ENCODE peak calls at places on chromosomes 12 and 14, in eight cellular contexts. B is thoracic aorta; O is A549; I is caudate nucleus; S is effector memory CD4-positive, alpha-beta T cell; N is breast epithelium; F is spleen; W is OCI-LY7. Q is an unnamed sample.
A peak's percentile ranks its signal among the peaks of the same experiment; 100 is the strongest.

GRCh38 chr12:128387811-128388422 is 120.9 kb downstream of the TMEM132C start:
- DNase-seq in S (no peak), B (no peak), I (peak; percentile 18), N (no peak), F (no peak), W (peak; percentile 25), O (peak; percentile 30), Q (peak; percentile 61)

GRCh38 chr14:51430079-51430478 is 190.0 kb downstream of the TMX1 start:
- DNase-seq in I (no peak), S (no peak), W (no peak), O (no peak), B (no peak), F (no peak), N (no peak), Q (no peak)

GRCh38 chr12:59833408-59833807 is 237.6 kb downstream of the SLC16A7 start:
- DNase-seq in B (no peak), F (no peak), N (no peak), W (no peak), O (no peak), I (no peak), S (no peak), Q (no peak)

GRCh38 chr12:120230326-120230973 is 29.5 kb upstream of the RPLP0 start:
- DNase-seq in N (peak; percentile 47), W (no peak), O (peak; percentile 96), S (no peak), I (no peak), B (peak; percentile 38), F (no peak), Q (no peak)

GRCh38 chr12:39006286-39006685 is 100.9 kb upstream of the CPNE8 start:
- DNase-seq in B (no peak), O (no peak), S (no peak), F (no peak), W (no peak), N (no peak), I (no peak), Q (no peak)

GRCh38 chr14:56216631-56217379 is 98.6 kb downstream of the PELI2 start:
- DNase-seq in I (no peak), W (no peak), N (peak; percentile 26), B (no peak), F (peak; percentile 79), O (no peak), S (no peak), Q (no peak)

GRCh38 chr12:12883369-12884001 is 7.9 kb upstream of the GPRC5A start:
- DNase-seq in N (no peak), I (no peak), F (no peak), O (peak; percentile 31), W (no peak), S (no peak), B (no peak), Q (no peak)

GRCh38 chr12:75701859-75702258 is 190.4 kb upstream of the KRR1 start:
- DNase-seq in I (no peak), W (no peak), S (no peak), B (no peak), F (no peak), O (no peak), N (no peak), Q (no peak)

GRCh38 chr12:26125451-26126339 is 858 bp upstream of the BHLHE41 start:
- DNase-seq in I (peak; percentile 63), S (no peak), B (peak; percentile 47), W (no peak), N (peak; percentile 91), O (peak; percentile 81), F (peak; percentile 91), Q (no peak)

GRCh38 chr14:75748340-75748739 is 87.3 kb downstream of the TTLL5 start:
- DNase-seq in W (no peak), S (no peak), O (no peak), N (no peak), B (no peak), F (no peak), I (no peak), Q (no peak)

GRCh38 chr12:64053117-64053516 is 169.0 kb downstream of the KICS2 start:
- DNase-seq in W (no peak), B (no peak), N (no peak), F (no peak), S (no peak), I (no peak), O (no peak), Q (no peak)

GRCh38 chr12:132284071-132284492 is 45.3 kb downstream of the GALNT9 start:
- DNase-seq in N (no peak), I (no peak), F (no peak), W (peak; percentile 4), S (no peak), O (no peak), B (no peak), Q (no peak)

GRCh38 chr12:39846971-39847661 is 227.5 kb upstream of the ABCD2 start:
- DNase-seq in F (no peak), N (no peak), S (no peak), I (no peak), O (no peak), W (no peak), B (no peak), Q (no peak)

GRCh38 chr14:65927871-65928270 is 515.3 kb downstream of the FUT8 start:
- DNase-seq in B (no peak), O (no peak), I (no peak), W (no peak), N (no peak), S (peak; percentile 29), F (peak; percentile 82), Q (no peak)

GRCh38 chr14:37594916-37595808 is at the start of the genes FOXA1 and TTC6:
- DNase-seq in O (peak; percentile 53), S (no peak), I (no peak), N (no peak), F (no peak), B (no peak), W (no peak), Q (no peak)

GRCh38 chr14:29749327-29749726 is 178.3 kb downstream of the PRKD1 start:
- DNase-seq in S (no peak), W (no peak), F (no peak), N (no peak), B (no peak), I (no peak), O (no peak), Q (no peak)

GRCh38 chr12:101607894-101608293 is 13.1 kb downstream of the MYBPC1 start:
- DNase-seq in S (no peak), F (no peak), W (no peak), N (no peak), B (no peak), O (no peak), I (no peak), Q (no peak)
- H3K27ac ChIP-seq in S (no peak overlapping the region), F (no peak overlapping the region), W (no peak overlapping the region), N (peak overlapping the region; percentile 64), B (no peak overlapping the region), O (peak overlapping the region; percentile 13), I (no peak overlapping the region), Q (no peak overlapping the region)

DNA sequence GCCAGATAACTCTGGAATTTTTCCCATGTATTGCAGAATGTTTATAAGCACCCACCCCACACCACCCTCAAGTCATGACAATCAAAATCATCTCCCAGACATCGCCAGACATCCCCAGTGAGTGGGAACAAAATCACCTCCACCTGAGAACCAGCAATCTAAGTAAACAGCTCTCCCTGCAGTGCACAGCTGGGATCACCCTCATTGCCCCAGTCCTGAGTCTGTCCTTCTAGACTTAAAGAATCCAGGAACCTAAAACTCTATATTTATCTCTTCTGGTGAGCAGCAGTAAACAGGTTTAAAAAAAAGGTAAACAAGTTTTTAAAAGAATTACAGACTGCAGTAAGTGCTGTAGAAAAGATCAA is 43.3 kb upstream of the CMKLR1 start:
- DNase-seq in F (no peak), W (no peak), S (no peak), I (no peak), O (no peak), B (no peak), N (no peak), Q (no peak)
- H3K27ac ChIP-seq in F (no peak overlapping the region), W (no peak overlapping the region), S (no peak overlapping the region), I (no peak overlapping the region), O (no peak overlapping the region), B (no peak overlapping the region), N (no peak overlapping the region), Q (no peak overlapping the region)

GRCh38 chr12:7154042-7154441 is 23.9 kb downstream of the CLSTN3 start:
- DNase-seq in I (no peak), F (no peak), O (no peak), S (no peak), W (no peak), N (no peak), B (no peak), Q (no peak)

GRCh38 chr12:7154901-7155470 is 24.8 kb downstream of the CLSTN3 start:
- DNase-seq in F (no peak), O (no peak), B (no peak), N (no peak), I (no peak), S (no peak), W (no peak), Q (no peak)

GRCh38 chr12:7155471-7156034 is 25.4 kb downstream of the CLSTN3 start:
- DNase-seq in B (no peak), S (no peak), N (peak; percentile 69), F (peak; percentile 53), W (no peak), O (no peak), I (no peak), Q (peak; percentile 89)

GRCh38 chr12:7157391-7157790 is 27.2 kb downstream of the CLSTN3 start:
- DNase-seq in N (no peak), W (no peak), F (no peak), S (no peak), B (no peak), I (no peak), O (no peak), Q (no peak)

DNA sequence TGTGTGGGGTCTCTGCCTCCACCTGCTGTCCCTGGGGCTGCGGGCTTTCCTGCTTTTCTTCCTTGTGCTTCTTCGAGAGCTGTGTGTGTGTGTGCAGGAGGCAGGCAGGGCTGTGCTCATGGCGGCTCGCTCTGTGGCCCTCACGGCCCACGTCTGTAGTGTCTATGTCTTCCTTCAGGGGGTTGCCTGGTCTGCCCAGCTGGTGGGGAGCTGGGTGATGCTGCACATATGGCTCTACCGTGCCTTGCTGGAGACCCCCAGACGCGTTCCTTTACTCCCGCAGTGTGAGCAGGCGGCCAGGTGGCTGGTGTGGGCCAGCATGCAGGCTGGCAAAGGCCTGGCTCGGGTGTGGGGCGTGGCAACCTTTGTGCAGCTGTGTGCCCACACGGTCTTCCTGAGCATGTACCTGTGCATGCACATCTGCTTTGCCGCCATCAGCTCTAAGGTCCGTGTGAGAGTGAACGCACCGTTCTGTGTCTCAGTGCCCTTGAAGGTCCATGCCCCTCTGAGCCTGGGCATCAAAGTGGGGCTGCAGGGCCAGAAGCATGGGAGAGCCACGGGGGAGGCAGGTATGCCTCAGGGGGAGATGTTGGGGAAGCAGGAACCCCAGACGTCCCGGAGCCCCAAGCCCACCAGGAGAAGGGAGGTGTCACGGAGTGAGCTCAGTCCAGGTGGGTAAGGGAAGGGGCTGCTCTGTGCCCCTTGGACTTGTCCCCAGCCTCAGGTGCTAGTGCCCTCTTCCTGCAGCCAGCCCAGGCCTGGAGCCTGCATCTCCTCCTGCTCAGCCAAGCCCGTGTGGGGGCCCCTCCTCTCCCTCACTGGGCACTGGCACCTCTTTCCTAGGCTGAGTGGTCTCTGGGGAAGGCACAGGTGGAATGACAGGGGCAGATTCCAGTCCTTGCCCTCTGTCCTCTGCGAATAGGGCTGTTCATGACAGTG is 26.4 kb downstream of the CLSTN3 start:
- DNase-seq in S (no peak), F (peak; percentile 53), N (no peak), I (no peak), B (no peak), W (no peak), O (no peak), Q (no peak)
- H3K27ac ChIP-seq in S (no peak overlapping the region), F (no peak overlapping the region), N (peak overlapping the region; percentile 92), I (no peak overlapping the region), B (no peak overlapping the region), W (no peak overlapping the region), O (no peak overlapping the region), Q (no peak overlapping the region)

GRCh38 chr12:71250186-71250585 is 92.4 kb upstream of the TSPAN8 start:
- DNase-seq in F (no peak), B (no peak), S (no peak), O (no peak), I (no peak), W (no peak), N (no peak), Q (no peak)

GRCh38 chr12:71252473-71252872 is 94.7 kb upstream of the TSPAN8 start:
- DNase-seq in I (no peak), N (no peak), S (no peak), W (no peak), F (no peak), B (no peak), O (no peak), Q (no peak)
- H3K27ac ChIP-seq in I (no peak overlapping the region), N (no peak overlapping the region), S (no peak overlapping the region), W (no peak overlapping the region), F (no peak overlapping the region), B (no peak overlapping the region), O (no peak overlapping the region), Q (no peak overlapping the region)